ENCODE peak calls at places on chromosomes 6 and 20, in four cellular contexts. One of them, this sample, is unnamed.

GRCh38 chr6:31898200-31899011 is 908 bp upstream of the EHMT2 start:
- DNase-seq in T-helper 1 cell: peak
- DNase-seq in NCI-H1436 treated with DMSO at 0.1 percent for 48 hours: peak
- DNase-seq in HFF-Myc: no peak
- DNase-seq in this sample: no peak

GRCh38 chr6:43913388-43914271 is 143.6 kb downstream of the VEGFA start:
- DNase-seq in T-helper 1 cell: no peak
- DNase-seq in NCI-H1436 treated with DMSO at 0.1 percent for 48 hours: no peak
- DNase-seq in HFF-Myc: no peak
- DNase-seq in this sample: no peak

GRCh38 chr6:158002951-158003853 is 21.5 kb downstream of the SYNJ2 start:
- DNase-seq in T-helper 1 cell: no peak
- DNase-seq in NCI-H1436 treated with DMSO at 0.1 percent for 48 hours: no peak
- DNase-seq in HFF-Myc: peak
- DNase-seq in this sample: no peak

GRCh38 chr6:19210849-19211590 is 626.1 kb upstream of the ID4 start:
- DNase-seq in T-helper 1 cell: no peak
- DNase-seq in NCI-H1436 treated with DMSO at 0.1 percent for 48 hours: no peak
- DNase-seq in HFF-Myc: no peak
- DNase-seq in this sample: no peak

GRCh38 chr6:113449051-113449450 is 408.1 kb upstream of the MARCKS start:
- DNase-seq in T-helper 1 cell: no peak
- DNase-seq in NCI-H1436 treated with DMSO at 0.1 percent for 48 hours: no peak
- DNase-seq in HFF-Myc: no peak
- DNase-seq in this sample: no peak

GRCh38 chr20:8646716-8647115 is 422.2 kb upstream of the PLCB4 start:
- DNase-seq in T-helper 1 cell: no peak
- DNase-seq in NCI-H1436 treated with DMSO at 0.1 percent for 48 hours: no peak
- DNase-seq in HFF-Myc: peak
- DNase-seq in this sample: no peak

GRCh38 chr6:37620519-37620918 is 77.2 kb downstream of the MDGA1 start:
- DNase-seq in T-helper 1 cell: no peak
- DNase-seq in NCI-H1436 treated with DMSO at 0.1 percent for 48 hours: no peak
- DNase-seq in HFF-Myc: no peak
- DNase-seq in this sample: no peak

GRCh38 chr6:20870493-20870892 is 336.2 kb downstream of the CDKAL1 start:
- DNase-seq in T-helper 1 cell: no peak
- DNase-seq in NCI-H1436 treated with DMSO at 0.1 percent for 48 hours: no peak
- DNase-seq in HFF-Myc: no peak
- DNase-seq in this sample: no peak

GRCh38 chr6:28764014-28764723 is 159.6 kb downstream of the TRIM27 start:
- DNase-seq in T-helper 1 cell: no peak
- DNase-seq in NCI-H1436 treated with DMSO at 0.1 percent for 48 hours: no peak
- DNase-seq in HFF-Myc: no peak
- DNase-seq in this sample: no peak

GRCh38 chr20:53571555-53572286 is 21.9 kb downstream of the ZNF217 start:
- DNase-seq in T-helper 1 cell: no peak
- DNase-seq in NCI-H1436 treated with DMSO at 0.1 percent for 48 hours: no peak
- DNase-seq in HFF-Myc: no peak
- DNase-seq in this sample: no peak

GRCh38 chr6:36999467-37000125 is 5.9 kb upstream of the FGD2 start:
- DNase-seq in T-helper 1 cell: no peak
- DNase-seq in NCI-H1436 treated with DMSO at 0.1 percent for 48 hours: no peak
- DNase-seq in HFF-Myc: no peak
- DNase-seq in this sample: no peak

GRCh38 chr20:31811796-31812728 is 7.1 kb upstream of the MYLK2 start:
- DNase-seq in T-helper 1 cell: no peak
- DNase-seq in NCI-H1436 treated with DMSO at 0.1 percent for 48 hours: no peak
- DNase-seq in HFF-Myc: peak
- DNase-seq in this sample: no peak

GRCh38 chr20:46802696-46803445 is 91.8 kb upstream of the EYA2 start:
- DNase-seq in T-helper 1 cell: no peak
- DNase-seq in NCI-H1436 treated with DMSO at 0.1 percent for 48 hours: no peak
- DNase-seq in HFF-Myc: no peak
- DNase-seq in this sample: no peak

This sample was measured in activated T-helper 9 cell treated with anti-CD3 and anti-CD28 coated beads, Interleukin-2, amount 50 U/mL, for 16 hours.